ENCODE peak calls at places on chromosomes 12 and 14, in nine cellular contexts. M is Peyer's patch; I is GM23338; B is transverse colon; F is naive thymus-derived CD4-positive, alpha-beta T cell; E is suprapubic skin; Q is stomach; D is small intestine; V is A549. P is an unnamed sample. For H3K4me1, the result is how much of the 10 kb centered on the place peaks cover.

GRCh38 chr12:75658826-75659823 is 147.7 kb upstream of the KRR1 start:
- DNase-seq in D (no peak), V (no peak), E (no peak), M (no peak), B (no peak), I (no peak), F (no peak), Q (no peak), P (no peak)

GRCh38 chr12:67681145-67681778 is 32.7 kb downstream of the DYRK2 start:
- DNase-seq in Q (no peak), F (no peak), M (no peak), V (no peak), D (peak), E (no peak), I (no peak), B (no peak), P (no peak)

GRCh38 chr12:53504004-53504920 is 3.0 kb downstream of the NPFF start:
- DNase-seq in V (no peak), F (no peak), M (no peak), B (no peak), Q (no peak), D (no peak), E (peak), I (no peak), P (no peak)

GRCh38 chr14:37384870-37385596 is 187.3 kb downstream of the MIPOL1 start:
- DNase-seq in I (peak), V (no peak), F (no peak), M (no peak), E (no peak), B (no peak), D (no peak), Q (no peak), P (peak)

GRCh38 chr12:78157199-78157598 is 326.5 kb downstream of the NAV3 start:
- DNase-seq in D (no peak), B (no peak), E (no peak), F (no peak), Q (no peak), V (no peak), M (no peak), I (no peak), P (no peak)

GRCh38 chr12:27511031-27511722 is 12.8 kb upstream of the PPFIBP1 start:
- DNase-seq in M (no peak), F (no peak), Q (no peak), B (no peak), E (no peak), D (no peak), I (no peak), V (no peak), P (no peak)

GRCh38 chr14:92651793-92652382 is 96.5 kb downstream of the LGMN start:
- DNase-seq in M (peak), B (peak), V (no peak), Q (peak), F (no peak), D (no peak), E (no peak), I (no peak), P (peak)

GRCh38 chr14:51004801-51005526 is 60.7 kb upstream of the PYGL start:
- DNase-seq in E (no peak), F (no peak), I (no peak), D (no peak), M (no peak), V (peak), B (no peak), Q (no peak), P (no peak)

GRCh38 chr14:69636051-69636639 is 24.7 kb downstream of the SUSD6 start:
- DNase-seq in M (no peak), Q (no peak), E (no peak), V (no peak), F (no peak), I (no peak), B (no peak), D (no peak), P (no peak)

GRCh38 chr12:121522962-121523361 is 57.9 kb downstream of the KDM2B start:
- DNase-seq in F (no peak), B (no peak), M (no peak), Q (no peak), V (no peak), E (no peak), D (no peak), I (no peak), P (no peak)

DNA sequence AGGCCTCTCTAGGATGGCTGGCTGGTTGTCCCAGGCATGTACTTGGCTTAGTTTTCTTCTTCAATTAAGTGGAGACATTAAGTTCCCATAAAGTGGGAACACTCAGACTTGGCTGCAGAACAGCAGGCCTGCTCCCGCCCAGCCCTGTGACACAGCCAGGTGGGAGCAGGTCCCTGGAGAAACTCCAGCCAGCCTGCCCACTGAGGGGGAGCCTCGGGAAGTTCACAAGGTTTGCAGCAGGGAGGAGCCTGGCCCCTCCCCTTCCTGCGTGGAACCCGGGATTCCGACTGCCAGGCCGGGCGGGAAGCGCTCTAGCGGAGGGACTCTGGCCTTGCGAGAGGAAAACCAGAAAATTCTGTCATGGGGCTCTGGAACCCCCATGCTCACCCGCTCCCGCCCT is 98.3 kb upstream of the EVL start:
- DNase-seq in F (no peak), D (no peak), E (no peak), Q (no peak), I (no peak), B (no peak), V (no peak), M (no peak), P (no peak)
- H3K27ac ChIP-seq in F (no peak), D (no peak), E (no peak), Q (no peak), I (no peak), B (no peak), V (no peak), M (no peak), P (no peak)

GRCh38 chr12:46407360-46407759 is 34.8 kb upstream of the SLC38A2 start:
- DNase-seq in M (no peak), B (no peak), V (no peak), D (no peak), I (no peak), E (no peak), F (no peak), Q (no peak), P (no peak)
- H3K4me1 ChIP-seq in M (under half), B (under half), V (under half), D (under half), I (under half), E (under half), F (under half), Q (under half), P (under half)

GRCh38 chr12:12744556-12745305 is 27.6 kb downstream of the CDKN1B start:
- DNase-seq in V (no peak), M (no peak), B (peak), F (no peak), I (no peak), D (no peak), E (no peak), Q (no peak), P (no peak)

GRCh38 chr12:12747281-12747680 is 30.1 kb downstream of the CDKN1B start:
- DNase-seq in I (no peak), V (no peak), M (no peak), F (no peak), B (no peak), Q (no peak), E (no peak), D (no peak), P (no peak)

GRCh38 chr12:12736759-12737676 is 19.9 kb downstream of the CDKN1B start:
- DNase-seq in M (peak), Q (no peak), D (peak), V (peak), F (peak), I (peak), B (peak), E (no peak), P (no peak)

GRCh38 chr12:12745576-12746211 is 28.5 kb downstream of the CDKN1B start:
- DNase-seq in I (no peak), V (no peak), D (no peak), Q (no peak), B (no peak), F (no peak), E (no peak), M (no peak), P (no peak)

GRCh38 chr12:12741705-12742104 is 24.5 kb downstream of the CDKN1B start:
- DNase-seq in D (no peak), I (no peak), V (no peak), F (no peak), B (no peak), Q (no peak), M (no peak), E (no peak), P (no peak)
- H3K4me3 ChIP-seq in D (no peak), I (no peak), V (no peak), F (no peak), B (no peak), Q (no peak), M (no peak), E (no peak), P (no peak)

GRCh38 chr12:10617868-10618267 is 4.5 kb upstream of the MAGOHB start:
- DNase-seq in M (no peak), V (no peak), Q (no peak), F (no peak), D (no peak), E (no peak), I (no peak), B (no peak), P (no peak)

GRCh38 chr12:10620078-10620779 is 6.8 kb upstream of the MAGOHB start:
- DNase-seq in D (no peak), I (no peak), Q (no peak), B (no peak), F (no peak), E (no peak), M (no peak), V (no peak), P (no peak)

GRCh38 chr12:10621278-10621677 is 7.9 kb upstream of the MAGOHB start:
- DNase-seq in Q (no peak), F (no peak), E (no peak), V (no peak), I (no peak), B (no peak), M (no peak), D (no peak), P (no peak)

GRCh38 chr12:10615532-10615931 is 2.1 kb upstream of the MAGOHB start:
- DNase-seq in Q (no peak), B (no peak), E (no peak), V (no peak), F (no peak), M (no peak), D (no peak), I (peak), P (no peak)

DNA sequence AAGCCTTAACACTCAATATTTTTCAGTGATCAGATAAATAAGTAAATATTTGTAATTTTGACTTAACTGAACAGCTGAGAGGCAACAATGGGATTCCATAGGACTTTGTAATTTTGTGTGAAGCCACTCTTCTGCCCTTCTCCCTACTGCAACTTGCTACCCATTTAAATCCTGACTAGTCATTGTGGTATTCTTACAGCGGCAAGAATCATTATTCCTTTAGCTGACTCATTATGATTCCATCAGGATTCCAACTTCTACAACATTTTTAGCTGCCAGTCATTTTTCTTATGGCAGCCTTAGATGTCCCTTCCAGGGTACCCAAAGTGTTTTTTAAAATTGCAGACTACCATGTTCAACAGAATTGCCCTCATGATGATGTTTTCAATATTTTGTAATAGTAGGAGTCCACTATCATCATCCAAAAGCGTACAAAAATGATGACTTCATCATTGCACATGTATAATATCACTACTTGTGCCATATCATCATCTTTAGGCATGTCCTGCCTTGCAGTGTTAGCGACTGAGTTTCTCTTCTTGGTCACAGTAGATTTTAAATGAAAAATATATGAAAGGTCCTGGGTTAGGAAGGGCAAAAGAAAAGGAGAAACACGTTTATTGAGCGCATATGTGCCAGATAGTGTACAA is 5.1 kb upstream of the MAGOHB start:
- DNase-seq in B (no peak), D (no peak), M (no peak), V (no peak), F (no peak), Q (no peak), E (no peak), I (no peak), P (no peak)
- H3K27ac ChIP-seq in B (no peak), D (no peak), M (no peak), V (peak), F (no peak), Q (no peak), E (no peak), I (no peak), P (no peak)

GRCh38 chr12:32505067-32505466 is 105.7 kb downstream of the FGD4 start:
- DNase-seq in F (no peak), I (no peak), B (no peak), E (no peak), D (no peak), Q (no peak), V (no peak), M (no peak), P (no peak)

GRCh38 chr12:32507559-32508276 is 108.4 kb downstream of the FGD4 start:
- DNase-seq in I (peak), D (no peak), B (no peak), E (no peak), Q (no peak), V (no peak), M (no peak), F (no peak), P (no peak)

GRCh38 chr12:32504626-32505025 is 105.3 kb downstream of the FGD4 start:
- DNase-seq in I (no peak), D (no peak), M (no peak), E (no peak), B (no peak), Q (no peak), F (no peak), V (no peak), P (no peak)

GRCh38 chr12:32502693-32503510 is 103.5 kb downstream of the FGD4 start:
- DNase-seq in M (no peak), D (no peak), Q (no peak), F (no peak), I (peak), E (no peak), V (no peak), B (no peak), P (peak)

DNA sequence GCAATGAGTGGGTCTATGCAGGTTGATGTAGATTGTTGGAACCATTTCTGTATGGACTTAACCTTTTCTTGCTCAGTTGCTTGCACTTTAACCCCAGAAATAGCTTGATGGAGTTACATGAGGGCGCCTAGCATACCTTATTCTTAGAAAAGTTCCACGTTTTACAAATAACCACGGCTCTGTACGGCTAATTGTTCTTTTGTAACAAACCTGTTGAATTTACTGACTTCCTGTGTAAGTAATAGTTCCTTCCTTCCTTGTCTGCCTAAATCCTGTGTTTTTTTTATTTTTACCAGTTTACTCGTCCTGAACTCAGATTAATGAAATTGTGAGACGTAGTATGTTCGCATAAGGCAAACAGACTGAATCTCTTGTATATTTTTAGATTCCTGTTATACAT is 106.2 kb downstream of the FGD4 start:
- DNase-seq in V (no peak), D (no peak), I (no peak), E (no peak), Q (no peak), M (no peak), F (no peak), B (no peak), P (no peak)
- H3K4me1 ChIP-seq in V (under half), D (under half), I (half or more), E (half or more), Q (under half), M (under half), F (under half), B (under half), P (under half)

DNA sequence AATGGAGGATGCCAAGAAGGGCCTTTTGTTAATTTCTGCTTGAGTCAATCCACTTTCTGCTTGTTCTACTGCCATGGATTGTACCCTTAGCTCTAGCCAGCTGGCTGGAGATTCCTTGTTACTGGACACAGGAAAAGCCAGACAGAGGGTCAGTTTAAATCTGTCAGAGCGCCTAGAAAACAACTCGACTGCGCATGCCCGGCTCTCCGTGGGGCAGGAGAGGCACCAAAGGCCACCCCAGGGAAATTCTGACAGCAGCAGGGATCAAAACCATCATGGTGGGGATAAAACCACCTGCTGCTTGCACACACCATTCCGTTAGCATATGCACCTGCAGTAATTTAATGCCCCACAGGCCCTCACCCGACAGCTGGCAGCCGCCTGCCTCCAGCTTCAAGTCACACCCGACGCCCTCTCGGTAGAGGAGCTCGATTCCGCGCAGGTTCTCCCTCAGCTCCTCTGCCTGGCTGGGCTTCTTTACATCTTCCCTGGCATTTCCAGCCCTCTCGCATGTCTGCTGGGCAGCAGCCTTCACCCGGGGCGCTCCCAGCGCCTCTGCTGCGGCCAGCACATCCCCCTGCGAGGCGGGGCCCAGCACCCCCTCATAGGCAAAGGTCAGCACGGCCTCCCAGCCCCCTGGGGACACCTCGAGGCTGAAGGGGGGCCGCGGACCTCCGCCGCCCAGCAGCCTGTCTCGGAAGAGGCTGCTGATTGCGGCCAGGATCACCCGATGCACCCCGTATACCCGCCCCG is 1.1 kb downstream of the KLHL33 start:
- DNase-seq in I (peak), Q (no peak), M (no peak), B (peak), F (no peak), E (no peak), D (no peak), V (no peak), P (no peak)
- H3K4me3 ChIP-seq in I (peak), Q (peak), M (peak), B (peak), F (no peak), E (peak), D (no peak), V (no peak), P (no peak)